ENCODE peak calls at places on chromosomes 2 and 18, in ten cellular contexts. One of them, this sample, is unnamed. For H3K4me1, the result is how much of the 10 kb centered on the place peaks cover.

GRCh38 chr2:177242136-177242987 is 22.2 kb downstream of the NFE2L2 start:
- DNase-seq in breast epithelium: no peak
- DNase-seq in transverse colon: no peak
- DNase-seq in A549: peak
- DNase-seq in HepG2: peak
- DNase-seq in uterus: no peak
- DNase-seq in GM12878: no peak
- DNase-seq in suprapubic skin: no peak
- DNase-seq in tibial nerve: peak
- DNase-seq in adrenal gland: no peak
- DNase-seq in this sample: no peak

GRCh38 chr18:49321800-49322461 is 138.5 kb downstream of the DYM start:
- DNase-seq in breast epithelium: no peak
- DNase-seq in transverse colon: no peak
- DNase-seq in A549: no peak
- DNase-seq in HepG2: no peak
- DNase-seq in uterus: no peak
- DNase-seq in GM12878: no peak
- DNase-seq in suprapubic skin: no peak
- DNase-seq in tibial nerve: no peak
- DNase-seq in adrenal gland: no peak
- DNase-seq in this sample: no peak

GRCh38 chr18:9594782-9595181 is 19.6 kb downstream of the PPP4R1 start:
- DNase-seq in breast epithelium: no peak
- DNase-seq in transverse colon: peak
- DNase-seq in A549: no peak
- DNase-seq in HepG2: no peak
- DNase-seq in uterus: no peak
- DNase-seq in GM12878: no peak
- DNase-seq in suprapubic skin: no peak
- DNase-seq in tibial nerve: no peak
- DNase-seq in adrenal gland: no peak
- DNase-seq in this sample: no peak

GRCh38 chr2:86079981-86080911 is 25.4 kb downstream of the POLR1A start:
- DNase-seq in breast epithelium: peak
- DNase-seq in transverse colon: peak
- DNase-seq in A549: peak
- DNase-seq in HepG2: peak
- DNase-seq in uterus: peak
- DNase-seq in GM12878: peak
- DNase-seq in suprapubic skin: peak
- DNase-seq in tibial nerve: peak
- DNase-seq in adrenal gland: peak
- DNase-seq in this sample: peak

GRCh38 chr2:106159867-106160785 is 34.0 kb downstream of the UXS1 start:
- DNase-seq in breast epithelium: no peak
- DNase-seq in transverse colon: no peak
- DNase-seq in A549: no peak
- DNase-seq in HepG2: no peak
- DNase-seq in uterus: no peak
- DNase-seq in GM12878: no peak
- DNase-seq in suprapubic skin: no peak
- DNase-seq in tibial nerve: no peak
- DNase-seq in adrenal gland: no peak
- DNase-seq in this sample: no peak

GRCh38 chr2:157056200-157056676 is 201.3 kb upstream of the GALNT5 start:
- DNase-seq in breast epithelium: no peak
- DNase-seq in transverse colon: no peak
- DNase-seq in A549: peak
- DNase-seq in HepG2: peak
- DNase-seq in uterus: no peak
- DNase-seq in GM12878: no peak
- DNase-seq in suprapubic skin: no peak
- DNase-seq in tibial nerve: peak
- DNase-seq in adrenal gland: peak
- DNase-seq in this sample: no peak

GRCh38 chr2:127025357-127026062 is 81.4 kb downstream of the BIN1 start:
- DNase-seq in breast epithelium: no peak
- DNase-seq in transverse colon: peak
- DNase-seq in A549: peak
- DNase-seq in HepG2: no peak
- DNase-seq in uterus: peak
- DNase-seq in GM12878: no peak
- DNase-seq in suprapubic skin: no peak
- DNase-seq in tibial nerve: peak
- DNase-seq in adrenal gland: peak
- DNase-seq in this sample: peak

GRCh38 chr2:16525265-16525887 is 140.3 kb downstream of the CYRIA start:
- DNase-seq in breast epithelium: no peak
- DNase-seq in transverse colon: peak
- DNase-seq in A549: peak
- DNase-seq in HepG2: peak
- DNase-seq in uterus: no peak
- DNase-seq in GM12878: no peak
- DNase-seq in suprapubic skin: no peak
- DNase-seq in tibial nerve: peak
- DNase-seq in adrenal gland: no peak
- DNase-seq in this sample: no peak

GRCh38 chr2:7984693-7985353 is 697.0 kb upstream of the ID2 start:
- DNase-seq in breast epithelium: no peak
- DNase-seq in transverse colon: no peak
- DNase-seq in A549: no peak
- DNase-seq in HepG2: no peak
- DNase-seq in uterus: no peak
- DNase-seq in GM12878: no peak
- DNase-seq in suprapubic skin: no peak
- DNase-seq in tibial nerve: no peak
- DNase-seq in adrenal gland: no peak
- DNase-seq in this sample: no peak

GRCh38 chr18:25350561-25351201 is 1.3 kb downstream of the ZNF521 start:
- DNase-seq in breast epithelium: no peak
- DNase-seq in transverse colon: peak
- DNase-seq in A549: no peak
- DNase-seq in HepG2: no peak
- DNase-seq in uterus: peak
- DNase-seq in GM12878: no peak
- DNase-seq in suprapubic skin: peak
- DNase-seq in tibial nerve: peak
- DNase-seq in adrenal gland: peak
- DNase-seq in this sample: peak

GRCh38 chr18:55465313-55465712 is 122.7 kb downstream of the TCF4 start:
- DNase-seq in breast epithelium: no peak
- DNase-seq in transverse colon: no peak
- DNase-seq in A549: no peak
- DNase-seq in HepG2: no peak
- DNase-seq in uterus: no peak
- DNase-seq in GM12878: no peak
- DNase-seq in suprapubic skin: no peak
- DNase-seq in tibial nerve: no peak
- DNase-seq in adrenal gland: no peak
- DNase-seq in this sample: no peak

GRCh38 chr2:5365871-5366461 is 326.2 kb upstream of the SOX11 start:
- DNase-seq in breast epithelium: peak
- DNase-seq in transverse colon: peak
- DNase-seq in A549: peak
- DNase-seq in HepG2: peak
- DNase-seq in uterus: no peak
- DNase-seq in GM12878: no peak
- DNase-seq in suprapubic skin: no peak
- DNase-seq in tibial nerve: peak
- DNase-seq in adrenal gland: peak
- DNase-seq in this sample: peak

GRCh38 chr18:13388586-13389490 is 170.3 kb downstream of the LDLRAD4 start:
- DNase-seq in breast epithelium: peak
- DNase-seq in transverse colon: no peak
- DNase-seq in A549: no peak
- DNase-seq in HepG2: no peak
- DNase-seq in uterus: no peak
- DNase-seq in GM12878: no peak
- DNase-seq in suprapubic skin: peak
- DNase-seq in tibial nerve: no peak
- DNase-seq in adrenal gland: peak
- DNase-seq in this sample: no peak
- H3K4me1 ChIP-seq in breast epithelium: under half
- H3K4me1 ChIP-seq in transverse colon: under half
- H3K4me1 ChIP-seq in A549: under half
- H3K4me1 ChIP-seq in HepG2: under half
- H3K4me1 ChIP-seq in uterus: under half
- H3K4me1 ChIP-seq in GM12878: under half
- H3K4me1 ChIP-seq in suprapubic skin: under half
- H3K4me1 ChIP-seq in tibial nerve: under half
- H3K4me1 ChIP-seq in adrenal gland: under half
- H3K4me1 ChIP-seq in this sample: under half

DNA sequence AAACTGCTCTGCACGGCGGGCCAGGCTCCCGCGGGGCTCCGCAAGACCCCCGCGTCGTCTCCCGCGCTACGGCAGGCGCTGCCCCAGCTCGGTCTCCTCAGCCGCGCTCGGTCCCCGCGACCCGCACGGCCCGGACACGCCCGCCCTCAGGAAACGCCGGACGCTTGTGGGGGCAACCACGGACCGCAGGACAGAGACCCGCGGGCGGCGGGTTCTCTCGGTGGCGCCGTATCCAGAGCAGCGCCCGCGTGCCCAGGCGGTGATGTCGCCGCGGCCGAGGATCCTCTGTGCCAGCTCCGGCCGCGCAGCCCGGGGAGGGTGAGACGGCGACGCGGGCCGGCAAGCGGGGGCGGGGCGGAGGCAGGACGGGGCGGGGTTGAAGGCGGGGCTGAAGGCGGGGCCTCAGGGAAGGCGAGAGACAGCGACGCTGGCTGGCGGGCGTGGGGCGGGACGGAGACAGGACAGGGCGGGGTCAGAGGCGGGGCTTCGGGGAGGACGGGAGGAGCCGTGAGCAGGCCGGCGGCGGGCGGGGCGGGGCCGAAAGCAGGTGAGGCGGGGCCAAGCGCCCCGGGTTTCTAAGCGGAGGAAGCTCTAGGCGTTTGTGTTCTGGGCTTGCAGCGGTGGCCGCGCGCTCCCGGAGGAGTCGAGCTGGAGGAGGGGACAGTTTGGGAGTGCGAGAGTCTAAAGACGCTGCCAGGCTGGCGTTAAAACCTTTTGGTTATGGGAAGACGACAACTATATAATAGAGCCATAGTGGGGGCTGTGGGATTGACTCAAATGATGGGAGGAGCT is at the start of gene DSEL:
- DNase-seq in breast epithelium: peak
- DNase-seq in transverse colon: peak
- DNase-seq in A549: peak
- DNase-seq in HepG2: peak
- DNase-seq in uterus: peak
- DNase-seq in GM12878: peak
- DNase-seq in suprapubic skin: peak
- DNase-seq in tibial nerve: peak
- DNase-seq in adrenal gland: peak
- DNase-seq in this sample: peak
- TF ChIP-seq POLR2A in breast epithelium: no peak
- TF ChIP-seq POLR2A in transverse colon: peak
- TF ChIP-seq POLR2A in A549: peak
- TF ChIP-seq POLR2A in HepG2: no peak
- TF ChIP-seq POLR2A in uterus: peak
- TF ChIP-seq POLR2A in GM12878: no peak
- TF ChIP-seq POLR2A in suprapubic skin: peak
- TF ChIP-seq POLR2A in tibial nerve: peak
- TF ChIP-seq POLR2A in adrenal gland: peak
- TF ChIP-seq POLR2A in this sample: peak

GRCh38 chr2:45178359-45178758 is 169.1 kb upstream of the SIX2 start:
- DNase-seq in breast epithelium: no peak
- DNase-seq in transverse colon: no peak
- DNase-seq in A549: no peak
- DNase-seq in HepG2: no peak
- DNase-seq in uterus: no peak
- DNase-seq in GM12878: no peak
- DNase-seq in suprapubic skin: no peak
- DNase-seq in tibial nerve: no peak
- DNase-seq in adrenal gland: no peak
- DNase-seq in this sample: no peak

GRCh38 chr2:45178854-45179253 is 169.6 kb upstream of the SIX2 start:
- DNase-seq in breast epithelium: no peak
- DNase-seq in transverse colon: no peak
- DNase-seq in A549: no peak
- DNase-seq in HepG2: no peak
- DNase-seq in uterus: no peak
- DNase-seq in GM12878: no peak
- DNase-seq in suprapubic skin: no peak
- DNase-seq in tibial nerve: no peak
- DNase-seq in adrenal gland: no peak
- DNase-seq in this sample: no peak

GRCh38 chr2:45176399-45176798 is 167.1 kb upstream of the SIX2 start:
- DNase-seq in breast epithelium: no peak
- DNase-seq in transverse colon: no peak
- DNase-seq in A549: no peak
- DNase-seq in HepG2: no peak
- DNase-seq in uterus: no peak
- DNase-seq in GM12878: no peak
- DNase-seq in suprapubic skin: no peak
- DNase-seq in tibial nerve: no peak
- DNase-seq in adrenal gland: no peak
- DNase-seq in this sample: no peak

GRCh38 chr2:45180033-45180746 is 170.9 kb upstream of the SIX2 start:
- DNase-seq in breast epithelium: no peak
- DNase-seq in transverse colon: no peak
- DNase-seq in A549: no peak
- DNase-seq in HepG2: no peak
- DNase-seq in uterus: no peak
- DNase-seq in GM12878: no peak
- DNase-seq in suprapubic skin: no peak
- DNase-seq in tibial nerve: no peak
- DNase-seq in adrenal gland: no peak
- DNase-seq in this sample: no peak

GRCh38 chr2:45177870-45178269 is 168.6 kb upstream of the SIX2 start:
- DNase-seq in breast epithelium: no peak
- DNase-seq in transverse colon: no peak
- DNase-seq in A549: peak
- DNase-seq in HepG2: no peak
- DNase-seq in uterus: no peak
- DNase-seq in GM12878: no peak
- DNase-seq in suprapubic skin: no peak
- DNase-seq in tibial nerve: no peak
- DNase-seq in adrenal gland: no peak
- DNase-seq in this sample: no peak
- H3K4me1 ChIP-seq in breast epithelium: under half
- H3K4me1 ChIP-seq in transverse colon: under half
- H3K4me1 ChIP-seq in A549: under half
- H3K4me1 ChIP-seq in HepG2: under half
- H3K4me1 ChIP-seq in uterus: under half
- H3K4me1 ChIP-seq in GM12878: under half
- H3K4me1 ChIP-seq in suprapubic skin: under half
- H3K4me1 ChIP-seq in tibial nerve: under half
- H3K4me1 ChIP-seq in adrenal gland: under half
- H3K4me1 ChIP-seq in this sample: under half

DNA sequence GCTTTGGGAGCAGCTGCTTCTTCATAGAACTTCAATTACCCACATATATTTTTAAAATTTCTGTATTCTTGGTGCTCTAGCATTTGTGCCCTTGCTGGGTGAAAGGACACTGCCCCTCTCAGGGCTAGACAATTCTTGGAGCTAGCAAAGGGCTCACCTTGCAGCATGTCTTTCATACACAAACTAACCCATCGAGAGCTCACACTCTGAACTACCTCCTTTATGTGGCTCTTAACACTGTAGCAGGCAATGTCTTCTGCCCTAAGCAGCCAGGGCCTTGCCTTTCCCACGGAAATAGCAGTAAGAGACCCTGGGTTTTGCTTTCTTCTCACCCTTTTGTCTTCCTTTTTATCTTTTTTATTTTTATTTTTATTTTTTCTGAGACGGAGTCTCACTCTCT is 234.0 kb downstream of the ACTR3 start:
- DNase-seq in breast epithelium: no peak
- DNase-seq in transverse colon: no peak
- DNase-seq in A549: no peak
- DNase-seq in HepG2: no peak
- DNase-seq in uterus: no peak
- DNase-seq in GM12878: no peak
- DNase-seq in suprapubic skin: no peak
- DNase-seq in tibial nerve: no peak
- DNase-seq in adrenal gland: no peak
- DNase-seq in this sample: no peak
- TF ChIP-seq POLR2A in breast epithelium: no peak
- TF ChIP-seq POLR2A in transverse colon: no peak
- TF ChIP-seq POLR2A in A549: no peak
- TF ChIP-seq POLR2A in HepG2: no peak
- TF ChIP-seq POLR2A in uterus: no peak
- TF ChIP-seq POLR2A in GM12878: no peak
- TF ChIP-seq POLR2A in suprapubic skin: no peak
- TF ChIP-seq POLR2A in tibial nerve: no peak
- TF ChIP-seq POLR2A in adrenal gland: no peak
- TF ChIP-seq POLR2A in this sample: no peak

This sample was measured in right lobe of liver.